ENCODE peak calls at places on chromosomes 4 and X, in eight cellular contexts. C, Z, H, O, L, D, X and T are unnamed samples.

GRCh38 chr4:185839204-185839712 is 27.3 kb upstream of the SORBS2 start:
- DNase-seq in C (peak), Z (no peak), H (no peak), O (peak), L (no peak), D (peak), X (no peak), T (no peak)

GRCh38 chr4:101977096-101977495 is 186.6 kb downstream of the BANK1 start:
- DNase-seq in C (peak), Z (no peak), H (no peak), O (peak), L (no peak), D (peak), X (no peak), T (no peak)

GRCh38 chrX:71439420-71439819 is 73.3 kb downstream of the TAF1 start:
- DNase-seq in C (no peak), Z (no peak), H (no peak), O (no peak), L (no peak), D (no peak), X (no peak), T (no peak)

GRCh38 chr4:94695389-94695788 is 62.4 kb upstream of the BMPR1B start:
- DNase-seq in C (peak), Z (no peak), H (no peak), O (no peak), L (no peak), D (no peak), X (no peak), T (no peak)

GRCh38 chr4:92825186-92825715 is 521.5 kb downstream of the GRID2 start:
- DNase-seq in C (no peak), Z (no peak), H (no peak), O (no peak), L (no peak), D (no peak), X (no peak), T (no peak)

GRCh38 chrX:24137192-24137591 is 12.3 kb upstream of the ZFX start:
- DNase-seq in C (no peak), Z (no peak), H (no peak), O (no peak), L (no peak), D (no peak), X (no peak), T (no peak)

GRCh38 chrX:51456814-51457213 is 39.6 kb downstream of the NUDT11 start:
- DNase-seq in C (no peak), Z (no peak), H (no peak), O (no peak), L (no peak), D (peak), X (no peak), T (no peak)

GRCh38 chrX:41922694-41923171 is 621 bp downstream of the CASK start:
- DNase-seq in C (no peak), Z (no peak), H (peak), O (peak), L (peak), D (peak), X (peak), T (no peak)

GRCh38 chrX:153361781-153362397 is 27.9 kb downstream of the ZNF275 start:
- DNase-seq in C (no peak), Z (no peak), H (no peak), O (peak), L (no peak), D (no peak), X (no peak), T (no peak)